ENCODE peak calls at places on chromosomes 12 and 14, in nine cellular contexts. One of them, this sample, is unnamed.

GRCh38 chr12:106135075-106135474 is 3.7 kb downstream of the NUAK1 start:
- DNase-seq in tibial nerve: no peak
- DNase-seq in right lobe of liver: no peak
- DNase-seq in ovary: no peak
- DNase-seq in endothelial cell of umbilical vein: no peak
- DNase-seq in sigmoid colon: no peak
- DNase-seq in GM12878: no peak
- DNase-seq in breast epithelium: no peak
- DNase-seq in GM12891: no peak
- DNase-seq in this sample: no peak

GRCh38 chr12:130698106-130698505 is 18.0 kb downstream of the RIMBP2 start:
- DNase-seq in GM12891: no peak
- DNase-seq in sigmoid colon: peak
- DNase-seq in breast epithelium: no peak
- DNase-seq in ovary: no peak
- DNase-seq in endothelial cell of umbilical vein: no peak
- DNase-seq in tibial nerve: no peak
- DNase-seq in right lobe of liver: no peak
- DNase-seq in GM12878: no peak
- DNase-seq in this sample: no peak

GRCh38 chr12:121958521-121959240 is 40.3 kb downstream of the CFAP251 start:
- DNase-seq in sigmoid colon: no peak
- DNase-seq in ovary: no peak
- DNase-seq in GM12891: no peak
- DNase-seq in tibial nerve: no peak
- DNase-seq in GM12878: no peak
- DNase-seq in breast epithelium: no peak
- DNase-seq in endothelial cell of umbilical vein: no peak
- DNase-seq in right lobe of liver: no peak
- DNase-seq in this sample: no peak

GRCh38 chr12:116739381-116739887 is 1.3 kb downstream of the RNFT2 start:
- DNase-seq in breast epithelium: no peak
- DNase-seq in sigmoid colon: no peak
- DNase-seq in GM12891: no peak
- DNase-seq in right lobe of liver: no peak
- DNase-seq in ovary: no peak
- DNase-seq in GM12878: no peak
- DNase-seq in tibial nerve: no peak
- DNase-seq in endothelial cell of umbilical vein: no peak
- DNase-seq in this sample: no peak

GRCh38 chr14:23550827-23551265 is 719 bp downstream of the ZFHX2 start:
- DNase-seq in breast epithelium: no peak
- DNase-seq in tibial nerve: no peak
- DNase-seq in sigmoid colon: no peak
- DNase-seq in endothelial cell of umbilical vein: no peak
- DNase-seq in ovary: no peak
- DNase-seq in GM12891: no peak
- DNase-seq in right lobe of liver: no peak
- DNase-seq in GM12878: no peak
- DNase-seq in this sample: no peak

GRCh38 chr12:116142936-116143882 is 134.3 kb downstream of the MED13L start:
- DNase-seq in tibial nerve: no peak
- DNase-seq in sigmoid colon: no peak
- DNase-seq in right lobe of liver: no peak
- DNase-seq in breast epithelium: no peak
- DNase-seq in ovary: no peak
- DNase-seq in endothelial cell of umbilical vein: peak
- DNase-seq in GM12878: no peak
- DNase-seq in GM12891: no peak
- DNase-seq in this sample: peak

GRCh38 chr14:90755661-90756304 is 60.4 kb downstream of the TTC7B start:
- DNase-seq in tibial nerve: no peak
- DNase-seq in endothelial cell of umbilical vein: no peak
- DNase-seq in sigmoid colon: no peak
- DNase-seq in GM12878: no peak
- DNase-seq in ovary: no peak
- DNase-seq in breast epithelium: no peak
- DNase-seq in right lobe of liver: no peak
- DNase-seq in GM12891: no peak
- DNase-seq in this sample: no peak

GRCh38 chr12:115060477-115061168 is 376.6 kb upstream of the TBX3 start:
- DNase-seq in tibial nerve: no peak
- DNase-seq in GM12891: no peak
- DNase-seq in sigmoid colon: no peak
- DNase-seq in ovary: no peak
- DNase-seq in breast epithelium: no peak
- DNase-seq in GM12878: no peak
- DNase-seq in right lobe of liver: no peak
- DNase-seq in endothelial cell of umbilical vein: no peak
- DNase-seq in this sample: no peak

GRCh38 chr14:43140453-43140852 is 1366.6 kb downstream of the FSCB start:
- DNase-seq in endothelial cell of umbilical vein: no peak
- DNase-seq in GM12878: no peak
- DNase-seq in GM12891: no peak
- DNase-seq in ovary: no peak
- DNase-seq in breast epithelium: no peak
- DNase-seq in tibial nerve: no peak
- DNase-seq in sigmoid colon: no peak
- DNase-seq in right lobe of liver: no peak
- DNase-seq in this sample: no peak

GRCh38 chr12:130764475-130765185 is 48.5 kb upstream of the RIMBP2 start:
- DNase-seq in GM12891: no peak
- DNase-seq in breast epithelium: no peak
- DNase-seq in right lobe of liver: no peak
- DNase-seq in GM12878: peak
- DNase-seq in ovary: no peak
- DNase-seq in endothelial cell of umbilical vein: peak
- DNase-seq in sigmoid colon: peak
- DNase-seq in tibial nerve: no peak
- DNase-seq in this sample: no peak

GRCh38 chr14:30620178-30620577 is 1.9 kb upstream of the SCFD1 start:
- DNase-seq in endothelial cell of umbilical vein: no peak
- DNase-seq in breast epithelium: no peak
- DNase-seq in sigmoid colon: no peak
- DNase-seq in GM12891: no peak
- DNase-seq in ovary: no peak
- DNase-seq in right lobe of liver: no peak
- DNase-seq in tibial nerve: no peak
- DNase-seq in GM12878: peak
- DNase-seq in this sample: peak

GRCh38 chr12:106227641-106228319 is 20.0 kb downstream of the CKAP4 start:
- DNase-seq in right lobe of liver: no peak
- DNase-seq in GM12891: no peak
- DNase-seq in breast epithelium: no peak
- DNase-seq in endothelial cell of umbilical vein: no peak
- DNase-seq in tibial nerve: no peak
- DNase-seq in sigmoid colon: no peak
- DNase-seq in ovary: no peak
- DNase-seq in GM12878: no peak
- DNase-seq in this sample: no peak

GRCh38 chr14:33249361-33249760 is 310.7 kb downstream of the NPAS3 start:
- DNase-seq in ovary: no peak
- DNase-seq in GM12878: no peak
- DNase-seq in right lobe of liver: no peak
- DNase-seq in breast epithelium: no peak
- DNase-seq in sigmoid colon: no peak
- DNase-seq in GM12891: no peak
- DNase-seq in endothelial cell of umbilical vein: no peak
- DNase-seq in tibial nerve: no peak
- DNase-seq in this sample: no peak

GRCh38 chr12:95943231-95943842 is at the start of gene AMDHD1:
- DNase-seq in breast epithelium: peak
- DNase-seq in right lobe of liver: peak
- DNase-seq in sigmoid colon: peak
- DNase-seq in ovary: peak
- DNase-seq in tibial nerve: peak
- DNase-seq in GM12891: peak
- DNase-seq in endothelial cell of umbilical vein: peak
- DNase-seq in GM12878: no peak
- DNase-seq in this sample: peak

GRCh38 chr12:24679135-24679534 is 269.8 kb downstream of the BCAT1 start:
- DNase-seq in right lobe of liver: no peak
- DNase-seq in ovary: no peak
- DNase-seq in tibial nerve: no peak
- DNase-seq in GM12891: no peak
- DNase-seq in GM12878: no peak
- DNase-seq in breast epithelium: no peak
- DNase-seq in sigmoid colon: no peak
- DNase-seq in endothelial cell of umbilical vein: no peak
- DNase-seq in this sample: no peak

GRCh38 chr14:87805315-87805723 is 187.7 kb downstream of the GALC start:
- DNase-seq in breast epithelium: no peak
- DNase-seq in GM12891: peak
- DNase-seq in sigmoid colon: no peak
- DNase-seq in GM12878: no peak
- DNase-seq in ovary: no peak
- DNase-seq in tibial nerve: peak
- DNase-seq in endothelial cell of umbilical vein: no peak
- DNase-seq in right lobe of liver: no peak
- DNase-seq in this sample: peak

GRCh38 chr12:53058674-53059433 is 9.0 kb downstream of the TNS2 start:
- DNase-seq in GM12878: no peak
- DNase-seq in ovary: peak
- DNase-seq in GM12891: no peak
- DNase-seq in right lobe of liver: no peak
- DNase-seq in tibial nerve: peak
- DNase-seq in sigmoid colon: peak
- DNase-seq in breast epithelium: peak
- DNase-seq in endothelial cell of umbilical vein: no peak
- DNase-seq in this sample: no peak

GRCh38 chr12:52945389-52946232 is 3.3 kb upstream of the KRT18 start:
- DNase-seq in breast epithelium: no peak
- DNase-seq in tibial nerve: no peak
- DNase-seq in right lobe of liver: peak
- DNase-seq in GM12878: no peak
- DNase-seq in sigmoid colon: no peak
- DNase-seq in GM12891: no peak
- DNase-seq in ovary: no peak
- DNase-seq in endothelial cell of umbilical vein: peak
- DNase-seq in this sample: no peak

GRCh38 chr12:53205747-53206146 is 1.3 kb downstream of the ITGB7 start:
- DNase-seq in right lobe of liver: no peak
- DNase-seq in tibial nerve: peak
- DNase-seq in GM12891: peak
- DNase-seq in breast epithelium: no peak
- DNase-seq in sigmoid colon: no peak
- DNase-seq in endothelial cell of umbilical vein: no peak
- DNase-seq in ovary: no peak
- DNase-seq in GM12878: peak
- DNase-seq in this sample: peak

GRCh38 chr14:68794856-68795601 is 2.2 kb upstream of the ZFP36L1 start:
- DNase-seq in ovary: no peak
- DNase-seq in breast epithelium: peak
- DNase-seq in GM12891: no peak
- DNase-seq in endothelial cell of umbilical vein: peak
- DNase-seq in right lobe of liver: peak
- DNase-seq in tibial nerve: peak
- DNase-seq in GM12878: no peak
- DNase-seq in sigmoid colon: peak
- DNase-seq in this sample: no peak
- TF ChIP-seq POLR2A in ovary: peak
- TF ChIP-seq POLR2A in breast epithelium: no peak
- TF ChIP-seq POLR2A in GM12891: peak
- TF ChIP-seq POLR2A in endothelial cell of umbilical vein: no peak
- TF ChIP-seq POLR2A in right lobe of liver: no peak
- TF ChIP-seq POLR2A in tibial nerve: no peak
- TF ChIP-seq POLR2A in GM12878: peak
- TF ChIP-seq POLR2A in sigmoid colon: no peak
- TF ChIP-seq POLR2A in this sample: no peak

GRCh38 chr14:61466905-61467280 is 145.5 kb downstream of the PRKCH start:
- DNase-seq in ovary: no peak
- DNase-seq in endothelial cell of umbilical vein: no peak
- DNase-seq in GM12891: no peak
- DNase-seq in breast epithelium: no peak
- DNase-seq in right lobe of liver: no peak
- DNase-seq in GM12878: no peak
- DNase-seq in tibial nerve: no peak
- DNase-seq in sigmoid colon: no peak
- DNase-seq in this sample: no peak
- TF ChIP-seq POLR2A in ovary: no peak
- TF ChIP-seq POLR2A in endothelial cell of umbilical vein: no peak
- TF ChIP-seq POLR2A in GM12891: no peak
- TF ChIP-seq POLR2A in breast epithelium: no peak
- TF ChIP-seq POLR2A in right lobe of liver: no peak
- TF ChIP-seq POLR2A in GM12878: no peak
- TF ChIP-seq POLR2A in tibial nerve: no peak
- TF ChIP-seq POLR2A in sigmoid colon: no peak
- TF ChIP-seq POLR2A in this sample: no peak

GRCh38 chr12:94208433-94208921 is 60.1 kb downstream of the PLXNC1 start:
- DNase-seq in sigmoid colon: no peak
- DNase-seq in endothelial cell of umbilical vein: no peak
- DNase-seq in GM12891: no peak
- DNase-seq in right lobe of liver: no peak
- DNase-seq in GM12878: no peak
- DNase-seq in ovary: no peak
- DNase-seq in breast epithelium: no peak
- DNase-seq in tibial nerve: peak
- DNase-seq in this sample: no peak
- TF ChIP-seq POLR2A in sigmoid colon: no peak
- TF ChIP-seq POLR2A in endothelial cell of umbilical vein: no peak
- TF ChIP-seq POLR2A in GM12891: peak
- TF ChIP-seq POLR2A in right lobe of liver: no peak
- TF ChIP-seq POLR2A in GM12878: peak
- TF ChIP-seq POLR2A in ovary: no peak
- TF ChIP-seq POLR2A in breast epithelium: no peak
- TF ChIP-seq POLR2A in tibial nerve: no peak
- TF ChIP-seq POLR2A in this sample: no peak

GRCh38 chr14:67675219-67675582 is 769 bp upstream of the VTI1B start:
- DNase-seq in GM12891: no peak
- DNase-seq in ovary: no peak
- DNase-seq in GM12878: no peak
- DNase-seq in endothelial cell of umbilical vein: peak
- DNase-seq in tibial nerve: peak
- DNase-seq in right lobe of liver: no peak
- DNase-seq in sigmoid colon: no peak
- DNase-seq in breast epithelium: no peak
- DNase-seq in this sample: no peak

GRCh38 chr14:67674139-67674479 is 323 bp downstream of the VTI1B start:
- DNase-seq in sigmoid colon: peak
- DNase-seq in breast epithelium: peak
- DNase-seq in endothelial cell of umbilical vein: peak
- DNase-seq in GM12891: peak
- DNase-seq in GM12878: no peak
- DNase-seq in right lobe of liver: peak
- DNase-seq in ovary: peak
- DNase-seq in tibial nerve: peak
- DNase-seq in this sample: peak

GRCh38 chr14:67673451-67673850 is 981 bp downstream of the VTI1B start:
- DNase-seq in ovary: no peak
- DNase-seq in breast epithelium: no peak
- DNase-seq in GM12878: no peak
- DNase-seq in right lobe of liver: no peak
- DNase-seq in sigmoid colon: no peak
- DNase-seq in tibial nerve: no peak
- DNase-seq in endothelial cell of umbilical vein: peak
- DNase-seq in GM12891: no peak
- DNase-seq in this sample: no peak

GRCh38 chr14:67680121-67680602 is 5.7 kb upstream of the VTI1B start:
- DNase-seq in GM12878: peak
- DNase-seq in breast epithelium: no peak
- DNase-seq in tibial nerve: no peak
- DNase-seq in GM12891: peak
- DNase-seq in sigmoid colon: no peak
- DNase-seq in endothelial cell of umbilical vein: peak
- DNase-seq in ovary: no peak
- DNase-seq in right lobe of liver: no peak
- DNase-seq in this sample: peak

GRCh38 chr14:67674480-67675218 is at the start of gene VTI1B:
- DNase-seq in GM12878: no peak
- DNase-seq in endothelial cell of umbilical vein: peak
- DNase-seq in GM12891: peak
- DNase-seq in sigmoid colon: peak
- DNase-seq in ovary: peak
- DNase-seq in breast epithelium: peak
- DNase-seq in tibial nerve: peak
- DNase-seq in right lobe of liver: peak
- DNase-seq in this sample: peak
- TF ChIP-seq POLR2A in GM12878: peak
- TF ChIP-seq POLR2A in endothelial cell of umbilical vein: peak
- TF ChIP-seq POLR2A in GM12891: peak
- TF ChIP-seq POLR2A in sigmoid colon: peak
- TF ChIP-seq POLR2A in ovary: peak
- TF ChIP-seq POLR2A in breast epithelium: no peak
- TF ChIP-seq POLR2A in tibial nerve: peak
- TF ChIP-seq POLR2A in right lobe of liver: peak
- TF ChIP-seq POLR2A in this sample: peak